ENCODE peak calls at places on chromosomes 5 and 9, in ten cellular contexts. One of them, this sample, is unnamed.

GRCh38 chr5:159878988-159879471 is 37.3 kb upstream of the ADRA1B start:
- DNase-seq in small intestine: no peak
- DNase-seq in IMR-90: peak
- DNase-seq in nucleus accumbens: peak
- DNase-seq in left ventricle myocardium superior: peak
- DNase-seq in RWPE1: peak
- DNase-seq in lower leg skin: peak
- DNase-seq in cardiac fibroblast: peak
- DNase-seq in smooth muscle cell of the brain vasculature: no peak
- DNase-seq in posterior cingulate gyrus: peak
- DNase-seq in this sample: no peak

GRCh38 chr9:88973281-88974045 is 17.8 kb upstream of the S1PR3 start:
- DNase-seq in posterior cingulate gyrus: no peak
- DNase-seq in left ventricle myocardium superior: no peak
- DNase-seq in RWPE1: no peak
- DNase-seq in cardiac fibroblast: no peak
- DNase-seq in small intestine: no peak
- DNase-seq in lower leg skin: no peak
- DNase-seq in nucleus accumbens: no peak
- DNase-seq in IMR-90: no peak
- DNase-seq in smooth muscle cell of the brain vasculature: no peak
- DNase-seq in this sample: no peak

GRCh38 chr5:150503977-150504620 is 3.8 kb upstream of the NDST1 start:
- DNase-seq in IMR-90: no peak
- DNase-seq in left ventricle myocardium superior: peak
- DNase-seq in smooth muscle cell of the brain vasculature: no peak
- DNase-seq in lower leg skin: no peak
- DNase-seq in nucleus accumbens: peak
- DNase-seq in posterior cingulate gyrus: peak
- DNase-seq in small intestine: peak
- DNase-seq in RWPE1: no peak
- DNase-seq in cardiac fibroblast: peak
- DNase-seq in this sample: no peak

GRCh38 chr9:113590991-113591898 is 127.7 kb downstream of the RGS3 start:
- DNase-seq in posterior cingulate gyrus: peak
- DNase-seq in cardiac fibroblast: peak
- DNase-seq in RWPE1: no peak
- DNase-seq in lower leg skin: peak
- DNase-seq in left ventricle myocardium superior: peak
- DNase-seq in IMR-90: peak
- DNase-seq in small intestine: peak
- DNase-seq in nucleus accumbens: peak
- DNase-seq in smooth muscle cell of the brain vasculature: no peak
- DNase-seq in this sample: no peak

GRCh38 chr5:163532203-163532892 is 26.9 kb downstream of the MAT2B start:
- DNase-seq in small intestine: no peak
- DNase-seq in posterior cingulate gyrus: no peak
- DNase-seq in IMR-90: no peak
- DNase-seq in nucleus accumbens: no peak
- DNase-seq in cardiac fibroblast: no peak
- DNase-seq in RWPE1: no peak
- DNase-seq in left ventricle myocardium superior: no peak
- DNase-seq in smooth muscle cell of the brain vasculature: no peak
- DNase-seq in lower leg skin: no peak
- DNase-seq in this sample: no peak

GRCh38 chr5:150410524-150411244 is 2.0 kb downstream of the CD74 start:
- DNase-seq in RWPE1: peak
- DNase-seq in posterior cingulate gyrus: peak
- DNase-seq in smooth muscle cell of the brain vasculature: no peak
- DNase-seq in lower leg skin: peak
- DNase-seq in small intestine: peak
- DNase-seq in IMR-90: peak
- DNase-seq in cardiac fibroblast: peak
- DNase-seq in left ventricle myocardium superior: no peak
- DNase-seq in nucleus accumbens: peak
- DNase-seq in this sample: peak

GRCh38 chr5:104556957-104557356 is 994.4 kb upstream of the NUDT12 start:
- DNase-seq in RWPE1: no peak
- DNase-seq in IMR-90: no peak
- DNase-seq in cardiac fibroblast: no peak
- DNase-seq in small intestine: no peak
- DNase-seq in left ventricle myocardium superior: no peak
- DNase-seq in nucleus accumbens: no peak
- DNase-seq in smooth muscle cell of the brain vasculature: no peak
- DNase-seq in lower leg skin: no peak
- DNase-seq in posterior cingulate gyrus: peak
- DNase-seq in this sample: no peak

GRCh38 chr5:141001854-141002666 is 35.8 kb downstream of the PCDHAC2 start:
- DNase-seq in posterior cingulate gyrus: peak
- DNase-seq in smooth muscle cell of the brain vasculature: no peak
- DNase-seq in lower leg skin: no peak
- DNase-seq in RWPE1: peak
- DNase-seq in left ventricle myocardium superior: no peak
- DNase-seq in IMR-90: no peak
- DNase-seq in cardiac fibroblast: no peak
- DNase-seq in nucleus accumbens: no peak
- DNase-seq in small intestine: no peak
- DNase-seq in this sample: no peak

GRCh38 chr9:109252291-109252690 is 68.6 kb downstream of the EPB41L4B start:
- DNase-seq in posterior cingulate gyrus: no peak
- DNase-seq in nucleus accumbens: no peak
- DNase-seq in RWPE1: peak
- DNase-seq in left ventricle myocardium superior: no peak
- DNase-seq in small intestine: no peak
- DNase-seq in IMR-90: no peak
- DNase-seq in lower leg skin: no peak
- DNase-seq in smooth muscle cell of the brain vasculature: no peak
- DNase-seq in cardiac fibroblast: peak
- DNase-seq in this sample: no peak

GRCh38 chr9:129944501-129945116 is 98.4 kb downstream of the FNBP1 start:
- DNase-seq in lower leg skin: no peak
- DNase-seq in RWPE1: no peak
- DNase-seq in IMR-90: no peak
- DNase-seq in left ventricle myocardium superior: no peak
- DNase-seq in small intestine: peak
- DNase-seq in cardiac fibroblast: no peak
- DNase-seq in nucleus accumbens: no peak
- DNase-seq in posterior cingulate gyrus: no peak
- DNase-seq in smooth muscle cell of the brain vasculature: no peak
- DNase-seq in this sample: no peak

GRCh38 chr9:83013867-83014605 is 48.9 kb downstream of the RASEF start:
- DNase-seq in nucleus accumbens: no peak
- DNase-seq in RWPE1: no peak
- DNase-seq in posterior cingulate gyrus: no peak
- DNase-seq in smooth muscle cell of the brain vasculature: no peak
- DNase-seq in lower leg skin: no peak
- DNase-seq in cardiac fibroblast: peak
- DNase-seq in left ventricle myocardium superior: no peak
- DNase-seq in IMR-90: peak
- DNase-seq in small intestine: no peak
- DNase-seq in this sample: no peak